ENCODE peak calls at places on chromosomes 4 and X, in five cellular contexts. A is transverse colon, U is T-cell, N is Calu3, B is mammary epithelial cell. H is an unnamed sample.

GRCh38 chr4:112515278-112516075 is 503 bp downstream of the NEUROG2 start:
- DNase-seq in U (no peak), B (peak; percentile 47), N (peak; percentile 17), A (no peak), H (no peak)

GRCh38 chr4:98682719-98683118 is 24.3 kb upstream of the TSPAN5 start:
- DNase-seq in N (no peak), B (no peak), A (no peak), U (no peak), H (no peak)

GRCh38 chr4:78704981-78705757 is 71.0 kb upstream of the BMP2K start:
- DNase-seq in U (no peak), A (no peak), N (peak; percentile 1), B (peak; percentile 58), H (peak; percentile 42)

GRCh38 chr4:38034986-38035882 is 75.0 kb downstream of the PTTG2 start:
- DNase-seq in U (peak; percentile 12), A (no peak), B (peak; percentile 30), N (peak; percentile 55), H (peak; percentile 21)

GRCh38 chr4:151753056-151753455 is 7.8 kb downstream of the GATB start:
- DNase-seq in A (no peak), N (no peak), B (peak; percentile 91), U (no peak), H (no peak)

GRCh38 chr4:35365186-35365585 is 879.1 kb downstream of the ARAP2 start:
- DNase-seq in A (no peak), B (no peak), U (no peak), N (no peak), H (no peak)

GRCh38 chrX:46477435-46477834 is 67.8 kb downstream of the ZNF674 start:
- DNase-seq in B (no peak), A (no peak), N (no peak), U (no peak), H (no peak)

GRCh38 chr4:171956678-171957077 is 143.5 kb downstream of the GALNTL6 start:
- DNase-seq in N (no peak), A (no peak), B (no peak), U (no peak), H (no peak)

GRCh38 chr4:44479731-44480130 is 31.1 kb upstream of the KCTD8 start:
- DNase-seq in N (no peak), U (no peak), A (no peak), B (no peak), H (no peak)

GRCh38 chrX:123085311-123085940 is 98.7 kb upstream of the GRIA3 start:
- DNase-seq in A (no peak), N (no peak), B (no peak), U (no peak), H (no peak)